ENCODE peak calls at places on chromosomes 3 and 15, in eight cellular contexts. D, J, P, T, Q, S, E and G are unnamed samples.

GRCh38 chr3:4888913-4889846 is 90.1 kb upstream of the BHLHE40 start:
- DNase-seq in D (no peak), J (no peak), P (no peak), T (no peak), Q (no peak), S (no peak), E (no peak), G (no peak)

GRCh38 chr3:98512576-98512975 is 10.1 kb downstream of the CLDND1 start:
- DNase-seq in D (no peak), J (no peak), P (no peak), T (no peak), Q (no peak), S (no peak), E (no peak), G (no peak)

GRCh38 chr15:68930268-68931022 is at the start of gene SPESP1:
- DNase-seq in D (peak; percentile 71), J (peak; percentile 3), P (peak; percentile 56), T (peak; percentile 70), Q (peak; percentile 38), S (no peak), E (peak; percentile 78), G (peak; percentile 62)

GRCh38 chr3:143975549-143976152 is 4.0 kb downstream of the DIPK2A start:
- DNase-seq in D (no peak), J (no peak), P (no peak), T (no peak), Q (no peak), S (peak; percentile 15), E (no peak), G (no peak)

GRCh38 chr15:69074843-69075224 is 60.3 kb downstream of the NOX5 start:
- DNase-seq in D (no peak), J (no peak), P (peak; percentile 20), T (no peak), Q (no peak), S (no peak), E (no peak), G (no peak)

GRCh38 chr3:187975571-187976360 is 178.2 kb upstream of the LPP start:
- DNase-seq in D (no peak), J (peak; percentile 82), P (no peak), T (peak; percentile 54), Q (no peak), S (no peak), E (no peak), G (peak; percentile 85)

GRCh38 chr3:179973931-179974361 is 62.8 kb downstream of the PEX5L start:
- DNase-seq in D (no peak), J (no peak), P (no peak), T (no peak), Q (no peak), S (no peak), E (no peak), G (no peak)

GRCh38 chr15:99745687-99746086 is 12.4 kb upstream of the LYSMD4 start:
- DNase-seq in D (no peak), J (no peak), P (no peak), T (no peak), Q (no peak), S (no peak), E (no peak), G (no peak)

GRCh38 chr3:156617781-156618180 is 56.6 kb upstream of the TIPARP start:
- DNase-seq in D (no peak), J (no peak), P (no peak), T (no peak), Q (no peak), S (no peak), E (no peak), G (no peak)

GRCh38 chr15:57345584-57345983 is 30.7 kb upstream of the CGNL1 start:
- DNase-seq in D (no peak), J (no peak), P (no peak), T (no peak), Q (no peak), S (no peak), E (no peak), G (no peak)

GRCh38 chr15:94026458-94026967 is 204.8 kb upstream of the MCTP2 start:
- DNase-seq in D (no peak), J (no peak), P (no peak), T (no peak), Q (peak; percentile 70), S (no peak), E (no peak), G (no peak)

GRCh38 chr3:52532517-52532837 is 1.2 kb downstream of the NT5DC2 start:
- DNase-seq in D (no peak), J (no peak), P (peak; percentile 62), T (peak; percentile 59), Q (peak; percentile 50), S (peak; percentile 33), E (peak; percentile 73), G (no peak)

GRCh38 chr3:130395916-130396315 is 50.4 kb downstream of the COL6A5 start:
- DNase-seq in D (no peak), J (no peak), P (no peak), T (no peak), Q (no peak), S (no peak), E (no peak), G (no peak)

GRCh38 chr15:98207928-98208327 is 247.4 kb downstream of the ARRDC4 start:
- DNase-seq in D (no peak), J (no peak), P (no peak), T (no peak), Q (no peak), S (no peak), E (no peak), G (no peak)

GRCh38 chr3:99920530-99921376 is 103.1 kb downstream of the CMSS1 start:
- DNase-seq in D (peak; percentile 69), J (peak; percentile 59), P (peak; percentile 71), T (peak; percentile 75), Q (peak; percentile 71), S (no peak), E (peak; percentile 82), G (peak; percentile 15)

GRCh38 chr3:133987136-133987535 is 42.6 kb downstream of the SLCO2A1 start:
- DNase-seq in D (no peak), J (no peak), P (no peak), T (no peak), Q (no peak), S (no peak), E (no peak), G (no peak)

GRCh38 chr3:20185364-20185732 is 658 bp downstream of the SGO1 start:
- DNase-seq in D (no peak), J (no peak), P (no peak), T (no peak), Q (no peak), S (no peak), E (peak; percentile 19), G (no peak)

GRCh38 chr15:65986416-65986815 is 117.1 kb downstream of the RAB11A start:
- DNase-seq in D (no peak), J (no peak), P (no peak), T (no peak), Q (no peak), S (no peak), E (no peak), G (no peak)
- H3K27me3 ChIP-seq in D (no peaks in the 10 kb centered on the region), J (peaks cover 40% of the 10 kb centered on the region), P (peaks cover 45% of the 10 kb centered on the region), T (no peaks in the 10 kb centered on the region), Q (peaks cover 16% of the 10 kb centered on the region), S (peaks cover 31% of the 10 kb centered on the region), E (peaks cover 8% of the 10 kb centered on the region), G (no peaks in the 10 kb centered on the region)

GRCh38 chr15:47650564-47650963 is 66.7 kb upstream of the SEMA6D start:
- DNase-seq in D (no peak), J (no peak), P (no peak), T (peak; percentile 51), Q (no peak), S (no peak), E (no peak), G (no peak)
- TF ChIP-seq POLR2A in D (no peak), J (no peak), P (no peak), T (no peak), Q (no peak), S (no peak), E (no peak), G (no peak)

DNA sequence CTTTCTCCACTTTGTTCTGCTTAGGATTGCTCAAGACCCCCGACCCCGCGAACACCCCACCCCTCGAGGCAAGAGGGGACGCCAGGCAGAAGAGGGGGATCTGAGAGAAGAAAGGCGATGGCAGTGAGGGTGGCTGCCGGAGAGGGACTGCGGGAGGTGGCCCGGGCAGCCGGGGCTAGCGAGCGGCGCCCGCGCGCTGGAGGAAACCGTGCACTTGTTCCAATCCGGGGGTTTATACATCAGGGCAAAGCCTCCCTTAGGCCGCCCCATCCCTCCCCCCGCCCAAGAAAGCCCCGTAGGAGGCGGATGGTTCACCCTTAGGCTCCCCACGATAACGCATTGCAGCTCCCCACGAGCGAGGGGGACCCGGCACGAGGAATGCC is 475 bp downstream of the ERC2 start:
- DNase-seq in D (no peak), J (no peak), P (no peak), T (no peak), Q (no peak), S (no peak), E (no peak), G (peak; percentile 8)
- H3K27me3 ChIP-seq in D (no peaks in the 10 kb centered on the region), J (peaks cover 50% of the 10 kb centered on the region), P (peaks cover 71% of the 10 kb centered on the region), T (no peaks in the 10 kb centered on the region), Q (no peaks in the 10 kb centered on the region), S (no peaks in the 10 kb centered on the region), E (peaks cover 5% of the 10 kb centered on the region), G (no peaks in the 10 kb centered on the region)

GRCh38 chr15:48331796-48332641 is 790 bp downstream of the DUT start:
- DNase-seq in D (peak; percentile 85), J (peak; percentile 57), P (peak; percentile 60), T (peak; percentile 75), Q (peak; percentile 76), S (peak; percentile 88), E (peak; percentile 72), G (peak; percentile 56)
- TF ChIP-seq POLR2A in D (no peak), J (no peak), P (no peak), T (no peak), Q (no peak), S (peak; percentile 17), E (no peak), G (no peak)

GRCh38 chr3:35718921-35719320 is 79.6 kb downstream of the ARPP21 start:
- DNase-seq in D (no peak), J (no peak), P (no peak), T (no peak), Q (no peak), S (no peak), E (no peak), G (no peak)

GRCh38 chr3:35723480-35724097 is 84.3 kb downstream of the ARPP21 start:
- DNase-seq in D (no peak), J (no peak), P (no peak), T (no peak), Q (no peak), S (no peak), E (no peak), G (no peak)

GRCh38 chr3:35724106-35724505 is 84.8 kb downstream of the ARPP21 start:
- DNase-seq in D (no peak), J (no peak), P (no peak), T (no peak), Q (no peak), S (no peak), E (no peak), G (no peak)

GRCh38 chr3:35722902-35723301 is 83.6 kb downstream of the ARPP21 start:
- DNase-seq in D (no peak), J (no peak), P (no peak), T (no peak), Q (no peak), S (no peak), E (no peak), G (no peak)

DNA sequence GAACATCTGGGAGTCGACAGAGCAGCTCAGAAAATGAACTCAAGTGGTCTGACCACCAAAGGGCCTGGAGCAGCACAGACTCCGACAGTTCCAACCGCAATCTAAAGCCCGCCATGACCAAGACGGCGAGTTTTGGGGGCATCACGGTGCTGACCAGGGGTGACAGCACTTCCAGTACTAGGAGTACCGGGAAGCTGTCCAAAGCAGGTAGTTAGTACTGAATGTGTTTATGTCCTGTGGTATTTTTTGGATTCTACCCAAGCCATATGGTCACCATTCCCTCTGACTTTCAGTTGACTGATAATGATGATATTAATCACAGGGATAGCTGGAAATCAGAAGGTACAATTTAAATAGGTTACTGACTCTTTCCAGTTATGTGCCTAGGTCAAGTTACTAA is 82.3 kb downstream of the ARPP21 start:
- DNase-seq in D (no peak), J (no peak), P (no peak), T (no peak), Q (no peak), S (no peak), E (no peak), G (no peak)
- H3K27me3 ChIP-seq in D (no peaks in the 10 kb centered on the region), J (no peaks in the 10 kb centered on the region), P (no peaks in the 10 kb centered on the region), T (no peaks in the 10 kb centered on the region), Q (no peaks in the 10 kb centered on the region), S (no peaks in the 10 kb centered on the region), E (no peaks in the 10 kb centered on the region), G (no peaks in the 10 kb centered on the region)